ENCODE peak calls at places on chromosomes 4 and X, in four cellular contexts. Y, R, G and E are unnamed samples.

GRCh38 chrX:22300130-22300529 is 27.4 kb downstream of the CBLL2 start:
- DNase-seq in Y (no peak), R (peak; percentile 19), G (no peak), E (no peak)

GRCh38 chrX:47112316-47112954 is 32.1 kb downstream of the NDUFB11 start:
- DNase-seq in Y (peak; percentile 6), R (no peak), G (no peak), E (no peak)

GRCh38 chr4:166421556-166422156 is 548.6 kb downstream of the TLL1 start:
- DNase-seq in Y (no peak), R (no peak), G (no peak), E (no peak)

GRCh38 chr4:18322111-18322510 is 300.6 kb upstream of the LCORL start:
- DNase-seq in Y (no peak), R (no peak), G (no peak), E (no peak)

GRCh38 chr4:149404143-149404542 is 411.5 kb downstream of the IQCM start:
- DNase-seq in Y (no peak), R (no peak), G (no peak), E (no peak)

GRCh38 chr4:116005806-116006088 is 892.3 kb upstream of the NDST4 start:
- DNase-seq in Y (no peak), R (no peak), G (no peak), E (no peak)

GRCh38 chrX:68163446-68163845 is 269.8 kb downstream of the OPHN1 start:
- DNase-seq in Y (no peak), R (no peak), G (no peak), E (no peak)

GRCh38 chr4:16758816-16759215 is 139.6 kb downstream of the LDB2 start:
- DNase-seq in Y (no peak), R (no peak), G (no peak), E (no peak)

GRCh38 chr4:127698789-127699200 is 31.4 kb upstream of the SLC25A31 start:
- DNase-seq in Y (no peak), R (no peak), G (peak; percentile 83), E (no peak)

GRCh38 chr4:4386296-4386735 is 586 bp upstream of the NSG1 start:
- DNase-seq in Y (no peak), R (peak; percentile 86), G (no peak), E (peak; percentile 30)

GRCh38 chr4:162497564-162498167 is 333.9 kb upstream of the FSTL5 start:
- DNase-seq in Y (peak; percentile 5), R (peak; percentile 34), G (no peak), E (no peak)

GRCh38 chr4:147984065-147984777 is 252.3 kb downstream of the ARHGAP10 start:
- DNase-seq in Y (peak; percentile 54), R (peak; percentile 55), G (no peak), E (peak; percentile 67)

GRCh38 chr4:183471960-183472708 is 27.7 kb downstream of the CDKN2AIP start:
- DNase-seq in Y (peak; percentile 84), R (peak; percentile 83), G (peak; percentile 8), E (peak; percentile 90)

GRCh38 chrX:106919932-106920452 is at the start of gene CLDN2:
- DNase-seq in Y (no peak), R (no peak), G (no peak), E (peak; percentile 39)

GRCh38 chrX:10892605-10893225 is 218.4 kb upstream of the HCCS start:
- DNase-seq in Y (no peak), R (no peak), G (no peak), E (no peak)

DNA sequence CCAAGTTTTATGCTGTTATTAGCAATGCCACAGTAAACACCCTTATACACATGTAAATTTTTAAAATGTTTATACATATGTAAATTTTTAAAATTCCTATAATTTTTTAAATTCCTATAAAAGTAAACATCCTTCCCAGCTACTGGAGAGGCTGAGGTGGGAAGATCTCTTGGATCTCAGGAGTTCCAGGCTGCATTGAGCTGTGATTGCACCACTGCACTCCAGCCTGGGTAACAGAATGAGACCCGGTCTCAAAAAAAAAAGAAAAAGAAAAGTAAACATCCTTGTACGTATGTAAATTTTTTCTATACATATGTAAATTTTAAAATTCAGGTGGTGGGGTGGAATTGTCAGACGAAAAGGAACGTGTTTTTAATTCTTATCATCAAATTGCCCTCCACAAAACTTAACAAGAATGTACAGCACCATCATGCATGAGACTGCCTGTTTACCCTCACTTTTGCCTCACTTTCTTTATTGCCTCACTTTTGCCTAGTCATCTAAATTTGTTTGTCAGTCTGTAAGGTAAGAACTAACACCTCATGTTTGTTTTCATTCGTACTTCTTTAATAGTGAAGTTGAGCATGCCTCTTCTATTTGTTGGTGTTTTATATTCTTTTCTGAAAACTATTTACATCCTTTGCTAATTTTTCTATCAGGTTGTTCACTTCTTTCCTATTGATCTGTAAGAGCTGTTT is 8.0 kb downstream of the SLC7A3 start:
- DNase-seq in Y (no peak), R (no peak), G (no peak), E (peak; percentile 22)
- TF ChIP-seq USF1 in Y (no peak), R (no peak), G (no peak), E (no peak)

DNA sequence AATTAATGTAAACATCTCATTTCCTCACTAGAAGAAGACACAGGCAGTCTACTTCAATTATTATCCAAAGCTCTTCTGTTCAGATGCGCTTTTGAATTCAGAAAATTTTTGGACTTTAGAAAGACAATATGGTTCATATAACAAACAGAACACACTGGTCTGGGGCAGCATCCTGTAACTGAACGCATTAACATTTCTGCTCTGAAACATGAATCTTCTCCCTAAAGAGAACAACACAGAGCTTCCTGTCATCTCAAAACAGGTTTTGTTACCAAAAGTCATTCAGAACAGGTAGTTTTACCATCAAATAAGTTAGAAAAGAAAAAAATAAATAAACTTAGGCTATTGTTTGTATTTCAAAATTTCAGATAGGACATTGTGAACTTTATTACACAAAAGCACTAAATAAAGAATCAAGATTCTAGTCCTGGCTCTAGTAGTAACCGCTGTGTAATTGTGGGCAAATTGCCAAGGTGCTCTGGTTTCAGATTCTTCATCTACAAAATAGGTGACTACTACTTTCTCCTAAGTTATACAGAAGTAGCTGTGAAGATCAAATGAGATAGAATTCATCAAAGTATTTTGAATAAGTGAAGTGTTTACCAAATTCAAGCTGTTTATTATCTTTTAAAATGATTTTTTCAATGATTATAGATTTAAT is 252.3 kb upstream of the RASGEF1B start:
- DNase-seq in Y (no peak), R (no peak), G (no peak), E (no peak)
- TF ChIP-seq USF1 in Y (no peak), R (no peak), G (no peak), E (no peak)

GRCh38 chrX:16484338-16484737 is 165.6 kb upstream of the S100G start:
- DNase-seq in Y (no peak), R (no peak), G (no peak), E (no peak)

GRCh38 chrX:16488959-16489358 is 161.0 kb upstream of the S100G start:
- DNase-seq in Y (no peak), R (no peak), G (no peak), E (no peak)

GRCh38 chrX:16491461-16491860 is 158.5 kb upstream of the S100G start:
- DNase-seq in Y (no peak), R (no peak), G (no peak), E (no peak)

GRCh38 chrX:16487620-16488380 is 162.2 kb upstream of the S100G start:
- DNase-seq in Y (no peak), R (no peak), G (no peak), E (no peak)
- TF ChIP-seq USF1 in Y (no peak), R (no peak), G (no peak), E (no peak)

DNA sequence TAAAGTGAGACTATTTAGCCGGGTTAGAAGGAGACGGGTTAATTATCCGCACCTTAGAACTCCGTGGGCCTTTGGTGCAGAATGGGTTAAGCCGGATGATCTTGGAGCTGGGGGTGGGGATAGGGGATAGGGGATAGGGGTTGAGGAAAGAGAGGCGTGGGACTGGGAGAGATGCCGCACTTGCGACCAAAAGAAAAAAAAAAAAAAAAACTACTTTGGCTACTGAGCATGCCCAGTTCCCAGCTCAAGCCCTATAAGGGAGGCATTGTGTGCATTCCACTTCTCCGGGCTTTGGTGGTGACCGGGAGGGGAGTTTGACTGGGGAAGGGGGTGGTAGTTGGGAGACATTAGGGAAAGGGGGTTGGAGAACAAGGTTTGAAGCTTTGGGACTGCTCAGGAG is at the start of gene SLITRK4:
- DNase-seq in Y (no peak), R (no peak), G (no peak), E (no peak)
- TF ChIP-seq USF1 in Y (no peak), R (no peak), G (no peak), E (no peak)

GRCh38 chr4:2413821-2414610 is 4.4 kb downstream of the ZFYVE28 start:
- DNase-seq in Y (peak; percentile 61), R (no peak), G (no peak), E (peak; percentile 55)
- TF ChIP-seq USF1 in Y (no peak), R (no peak), G (no peak), E (no peak)

GRCh38 chr4:31788676-31789075 is 1068.5 kb downstream of the PCDH7 start:
- DNase-seq in Y (no peak), R (no peak), G (no peak), E (no peak)
- TF ChIP-seq USF1 in Y (no peak), R (no peak), G (no peak), E (no peak)